ENCODE peak calls at places on chromosomes 7 and 10, in six cellular contexts. K is right lobe of liver, L is OCI-LY7, U is body of pancreas, H is AG09309, Y is HFF-Myc. T is an unnamed sample.
A peak's percentile ranks its signal among the peaks of the same experiment; 100 is the strongest.

GRCh38 chr10:79270471-79271246 is 76.6 kb upstream of the PPIF start:
- DNase-seq in Y (no peak), L (no peak), K (no peak), H (no peak), U (no peak), T (no peak)

GRCh38 chr10:927131-927530 is 4.4 kb downstream of the LARP4B start:
- DNase-seq in K (no peak), U (no peak), H (no peak), L (no peak), Y (no peak), T (no peak)

GRCh38 chr10:98254234-98254858 is 13.6 kb downstream of the LOXL4 start:
- DNase-seq in H (no peak), K (no peak), L (no peak), Y (no peak), U (no peak), T (no peak)

GRCh38 chr7:11950281-11950680 is 118.3 kb upstream of the THSD7A start:
- DNase-seq in H (no peak), K (no peak), Y (no peak), U (no peak), L (no peak), T (no peak)

GRCh38 chr10:125340871-125341270 is 180.5 kb upstream of the CTBP2 start:
- DNase-seq in U (no peak), K (no peak), L (no peak), H (peak; percentile 10), Y (no peak), T (no peak)

GRCh38 chr7:6448943-6449543 is 1.3 kb upstream of the DAGLB start:
- DNase-seq in H (no peak), K (no peak), L (no peak), U (peak; percentile 54), Y (no peak), T (no peak)

GRCh38 chr10:7610651-7611389 is 55.9 kb downstream of the ITIH5 start:
- DNase-seq in Y (peak; percentile 1), H (peak; percentile 20), L (no peak), U (no peak), K (no peak), T (peak; percentile 55)

GRCh38 chr7:94206295-94206694 is 188.4 kb upstream of the COL1A2 start:
- DNase-seq in H (no peak), Y (no peak), U (no peak), K (no peak), L (no peak), T (no peak)

GRCh38 chr7:74083928-74084721 is 521 bp downstream of the LIMK1 start:
- DNase-seq in H (no peak), K (no peak), U (no peak), L (peak; percentile 75), Y (no peak), T (no peak)

GRCh38 chr7:27132978-27133377 is 2.4 kb upstream of the HOXA4 start:
- DNase-seq in H (no peak), Y (no peak), U (no peak), L (no peak), K (no peak), T (no peak)

GRCh38 chr7:131578602-131579001 is 22.2 kb upstream of the PODXL start:
- DNase-seq in K (no peak), L (no peak), Y (no peak), U (no peak), H (no peak), T (no peak)

GRCh38 chr7:147013820-147014219 is 897.2 kb downstream of the CNTNAP2 start:
- DNase-seq in Y (no peak), H (no peak), K (no peak), L (no peak), U (no peak), T (peak; percentile 42)

GRCh38 chr10:102342462-102342861 is 53.0 kb upstream of the NFKB2 start:
- DNase-seq in K (no peak), H (no peak), L (no peak), U (no peak), Y (no peak), T (no peak)

GRCh38 chr7:131061818-131062217 is 265.9 kb upstream of the MKLN1 start:
- DNase-seq in U (no peak), Y (no peak), K (no peak), H (no peak), L (no peak), T (no peak)

GRCh38 chr10:130895172-130895571 is 416.3 kb downstream of the TCERG1L start:
- DNase-seq in Y (no peak), K (no peak), U (no peak), L (no peak), H (no peak), T (no peak)

GRCh38 chr7:114409750-114410149 is 4.9 kb upstream of the FOXP2 start:
- DNase-seq in Y (no peak), K (no peak), U (no peak), H (peak; percentile 23), L (no peak), T (no peak)

GRCh38 chr10:68542046-68542445 is 14.7 kb upstream of the SLC25A16 start:
- DNase-seq in Y (no peak), L (no peak), H (no peak), U (no peak), K (no peak), T (no peak)

GRCh38 chr10:99365761-99366160 is 36.6 kb downstream of the CNNM1 start:
- DNase-seq in H (no peak), L (no peak), Y (no peak), U (no peak), K (no peak), T (no peak)

GRCh38 chr7:82542665-82543064 is 99.1 kb upstream of the CACNA2D1 start:
- DNase-seq in Y (no peak), U (no peak), K (no peak), L (no peak), H (peak; percentile 93), T (peak; percentile 55)

GRCh38 chr7:106867641-106868351 is 2.7 kb downstream of the PIK3CG start:
- DNase-seq in U (no peak), Y (no peak), L (no peak), K (no peak), H (no peak), T (no peak)
- H3K4me3 ChIP-seq in U (no peak overlapping the region), Y (no peak overlapping the region), L (no peak overlapping the region), K (no peak overlapping the region), H (no peak overlapping the region), T (no peak overlapping the region)

DNA sequence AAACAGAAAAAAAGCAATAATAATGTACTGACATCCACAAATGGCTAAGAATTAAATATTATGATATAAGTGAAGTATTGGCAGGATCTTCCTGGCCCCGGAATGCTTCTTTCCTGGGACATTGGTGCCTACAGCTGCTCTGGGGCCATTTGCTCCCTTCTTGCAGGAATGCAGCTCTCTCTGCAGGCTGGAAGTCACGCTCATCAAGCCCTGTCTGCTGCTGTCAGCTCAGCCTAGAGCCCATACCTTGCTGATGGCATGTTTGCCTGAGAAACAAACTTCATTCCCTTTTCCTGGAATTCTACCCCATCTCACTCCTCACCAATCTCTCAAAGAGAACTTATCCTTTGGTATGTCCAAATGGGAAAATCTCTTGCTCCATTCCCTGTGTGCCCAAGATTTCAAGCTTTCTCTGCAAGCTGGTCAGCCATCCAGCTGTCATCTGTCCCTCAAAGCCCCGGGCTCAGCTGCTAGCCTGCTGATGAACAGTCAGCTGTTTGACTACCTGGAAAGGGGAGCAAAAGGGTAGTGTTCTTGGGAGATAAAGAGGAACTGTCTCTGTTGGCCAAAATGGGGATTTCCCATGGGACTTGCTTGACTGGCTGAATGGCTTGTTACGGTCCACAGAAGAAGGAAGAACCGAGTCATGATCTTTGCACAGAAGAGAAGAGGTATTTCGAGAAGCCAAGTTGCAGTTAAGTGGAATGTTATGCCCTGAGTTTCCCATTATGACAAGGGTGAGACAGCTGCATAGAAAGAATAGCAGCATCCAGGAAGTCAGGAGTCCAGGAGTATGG is 12.0 kb upstream of the RASSF4 start:
- DNase-seq in Y (no peak), H (no peak), L (no peak), K (no peak), U (no peak), T (no peak)
- TF ChIP-seq CTCF in Y (no peak), H (no peak), L (no peak), K (no peak), U (no peak), T (no peak)

GRCh38 chr10:96656839-96657238 is 63.5 kb downstream of the PIK3AP1 start:
- DNase-seq in L (no peak), Y (no peak), K (no peak), H (no peak), U (no peak), T (no peak)
- H3K4me3 ChIP-seq in L (no peak overlapping the region), Y (no peak overlapping the region), K (no peak overlapping the region), H (no peak overlapping the region), U (no peak overlapping the region), T (no peak overlapping the region)

DNA sequence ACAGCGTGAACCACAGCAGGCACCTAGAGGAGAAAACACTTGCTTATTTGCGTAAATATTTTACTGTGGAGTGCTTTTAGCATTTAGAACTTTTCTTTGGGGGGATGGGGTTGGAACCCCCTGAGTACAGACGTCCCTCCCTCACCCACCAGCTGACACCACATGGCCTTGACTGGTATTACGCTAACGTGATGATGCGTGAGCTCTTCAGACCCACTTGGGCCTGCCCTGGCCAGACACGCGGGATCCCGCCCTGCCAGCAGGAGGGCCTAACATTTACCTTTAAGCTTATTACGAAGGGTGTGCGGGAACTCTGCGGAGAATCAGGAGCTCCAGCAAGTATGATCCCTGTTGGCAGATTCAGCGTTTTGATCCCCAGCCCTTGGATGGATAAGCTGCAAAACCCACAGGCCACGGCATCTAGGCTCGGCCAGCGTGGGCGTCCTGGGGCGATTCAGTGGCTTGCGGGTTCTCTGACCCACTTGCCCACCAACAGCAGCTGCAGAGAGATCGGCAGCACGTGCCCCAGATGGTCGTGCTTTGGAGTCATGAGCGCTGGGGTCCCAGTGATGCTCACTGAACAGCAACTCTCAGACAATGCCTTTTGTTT is 545.5 kb upstream of the FOXK1 start:
- DNase-seq in Y (no peak), K (no peak), L (no peak), H (no peak), U (no peak), T (no peak)
- TF ChIP-seq CTCF in Y (no peak), K (no peak), L (no peak), H (no peak), U (no peak), T (no peak)

DNA sequence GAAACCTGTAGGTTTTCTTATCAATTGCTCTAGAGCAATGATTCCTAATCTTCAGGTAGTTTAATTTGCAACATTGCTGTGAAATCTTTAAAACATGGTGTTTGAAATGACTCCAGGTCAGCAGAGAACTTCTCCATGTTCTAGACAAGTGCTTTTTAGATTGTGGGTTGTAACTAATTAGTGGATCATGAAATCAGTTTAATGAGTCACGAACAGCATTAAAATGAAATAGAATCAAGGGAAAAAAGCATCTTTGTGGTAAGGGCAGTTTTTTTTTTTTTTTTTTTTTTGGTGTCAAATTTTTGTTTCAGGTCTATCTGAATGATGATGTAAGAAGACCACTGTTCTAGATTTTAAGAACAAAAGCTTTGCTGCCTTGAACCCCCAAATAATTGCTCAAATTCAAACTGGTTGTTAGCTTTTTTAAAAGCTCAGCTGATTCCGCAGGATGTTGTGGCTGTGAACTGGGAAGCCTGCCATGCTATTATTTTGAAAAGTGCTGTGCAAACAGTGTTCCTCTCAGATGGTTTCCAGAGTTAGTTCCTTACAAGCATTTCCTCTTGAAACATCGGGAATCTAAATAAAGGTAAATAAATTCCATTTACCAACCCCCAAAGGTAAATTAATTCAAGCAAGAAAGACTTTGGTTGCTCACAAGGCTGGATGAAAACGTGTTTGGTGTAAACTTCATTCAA is 13.1 kb upstream of the PDK4 start:
- DNase-seq in L (no peak), K (peak; percentile 73), Y (peak; percentile 24), U (peak; percentile 75), H (no peak), T (no peak)
- H3K4me3 ChIP-seq in L (no peak overlapping the region), K (no peak overlapping the region), Y (no peak overlapping the region), U (no peak overlapping the region), H (no peak overlapping the region), T (no peak overlapping the region)

T was measured in astrocyte of the cerebellum.